ENCODE peak calls at places on chromosomes 12 and 14, in seven cellular contexts. One of them, this sample, is unnamed. For H3K27me3, the result is how much of the 10 kb centered on the place peaks cover.

GRCh38 chr14:30914812-30915211 is 40.5 kb downstream of the COCH start:
- DNase-seq in GM12878: no peak
- DNase-seq in transverse colon: no peak
- DNase-seq in stomach: no peak
- DNase-seq in spleen: no peak
- DNase-seq in Peyer's patch: no peak
- DNase-seq in HCT116: no peak
- DNase-seq in this sample: no peak

GRCh38 chr14:77122555-77123125 is 19.0 kb downstream of the ZDHHC22 start:
- DNase-seq in GM12878: no peak
- DNase-seq in transverse colon: no peak
- DNase-seq in stomach: no peak
- DNase-seq in spleen: no peak
- DNase-seq in Peyer's patch: peak
- DNase-seq in HCT116: no peak
- DNase-seq in this sample: no peak

GRCh38 chr12:110037315-110037714 is 11.0 kb downstream of the C12orf76 start:
- DNase-seq in GM12878: no peak
- DNase-seq in transverse colon: no peak
- DNase-seq in stomach: no peak
- DNase-seq in spleen: no peak
- DNase-seq in Peyer's patch: no peak
- DNase-seq in HCT116: no peak
- DNase-seq in this sample: no peak

GRCh38 chr12:15163577-15163976 is 57.6 kb downstream of the RERG start:
- DNase-seq in GM12878: no peak
- DNase-seq in transverse colon: no peak
- DNase-seq in stomach: no peak
- DNase-seq in spleen: no peak
- DNase-seq in Peyer's patch: no peak
- DNase-seq in HCT116: no peak
- DNase-seq in this sample: no peak

GRCh38 chr12:47889040-47889439 is 15.8 kb downstream of the VDR start:
- DNase-seq in GM12878: no peak
- DNase-seq in transverse colon: no peak
- DNase-seq in stomach: no peak
- DNase-seq in spleen: no peak
- DNase-seq in Peyer's patch: peak
- DNase-seq in HCT116: no peak
- DNase-seq in this sample: no peak

GRCh38 chr14:58697927-58698641 is 60.3 kb downstream of the DACT1 start:
- DNase-seq in GM12878: no peak
- DNase-seq in transverse colon: no peak
- DNase-seq in stomach: no peak
- DNase-seq in spleen: no peak
- DNase-seq in Peyer's patch: no peak
- DNase-seq in HCT116: no peak
- DNase-seq in this sample: no peak

GRCh38 chr14:91968280-91968679 is 20.8 kb upstream of the FBLN5 start:
- DNase-seq in GM12878: no peak
- DNase-seq in transverse colon: no peak
- DNase-seq in stomach: no peak
- DNase-seq in spleen: no peak
- DNase-seq in Peyer's patch: no peak
- DNase-seq in HCT116: no peak
- DNase-seq in this sample: no peak

GRCh38 chr12:56338643-56339422 is at the start of gene IL23A:
- DNase-seq in GM12878: peak
- DNase-seq in transverse colon: peak
- DNase-seq in stomach: no peak
- DNase-seq in spleen: peak
- DNase-seq in Peyer's patch: peak
- DNase-seq in HCT116: no peak
- DNase-seq in this sample: no peak

GRCh38 chr12:2640709-2641108 is 154.1 kb upstream of the FKBP4 start:
- DNase-seq in GM12878: no peak
- DNase-seq in transverse colon: peak
- DNase-seq in stomach: peak
- DNase-seq in spleen: peak
- DNase-seq in Peyer's patch: peak
- DNase-seq in HCT116: peak
- DNase-seq in this sample: peak

GRCh38 chr12:1252758-1253157 is 261.7 kb downstream of the ERC1 start:
- DNase-seq in GM12878: no peak
- DNase-seq in transverse colon: no peak
- DNase-seq in stomach: no peak
- DNase-seq in spleen: no peak
- DNase-seq in Peyer's patch: no peak
- DNase-seq in HCT116: no peak
- DNase-seq in this sample: no peak

GRCh38 chr12:130713581-130713991 is 2.5 kb downstream of the RIMBP2 start:
- DNase-seq in GM12878: no peak
- DNase-seq in transverse colon: no peak
- DNase-seq in stomach: no peak
- DNase-seq in spleen: peak
- DNase-seq in Peyer's patch: peak
- DNase-seq in HCT116: no peak
- DNase-seq in this sample: peak

GRCh38 chr12:60263146-60263545 is 667.3 kb downstream of the SLC16A7 start:
- DNase-seq in GM12878: no peak
- DNase-seq in transverse colon: no peak
- DNase-seq in stomach: no peak
- DNase-seq in spleen: no peak
- DNase-seq in Peyer's patch: no peak
- DNase-seq in HCT116: no peak
- DNase-seq in this sample: no peak

GRCh38 chr12:130301577-130301976 is 36.1 kb upstream of the PIWIL1 start:
- DNase-seq in GM12878: no peak
- DNase-seq in transverse colon: no peak
- DNase-seq in stomach: no peak
- DNase-seq in spleen: no peak
- DNase-seq in Peyer's patch: no peak
- DNase-seq in HCT116: no peak
- DNase-seq in this sample: no peak

GRCh38 chr12:52836042-52836466 is 1.9 kb upstream of the KRT79 start:
- DNase-seq in GM12878: no peak
- DNase-seq in transverse colon: no peak
- DNase-seq in stomach: no peak
- DNase-seq in spleen: peak
- DNase-seq in Peyer's patch: no peak
- DNase-seq in HCT116: no peak
- DNase-seq in this sample: no peak

GRCh38 chr12:19129486-19130223 is at the start of gene PLEKHA5:
- DNase-seq in GM12878: no peak
- DNase-seq in transverse colon: peak
- DNase-seq in stomach: peak
- DNase-seq in spleen: peak
- DNase-seq in Peyer's patch: peak
- DNase-seq in HCT116: peak
- DNase-seq in this sample: peak

GRCh38 chr12:130636370-130636769 is 79.7 kb downstream of the RIMBP2 start:
- DNase-seq in GM12878: no peak
- DNase-seq in transverse colon: no peak
- DNase-seq in stomach: no peak
- DNase-seq in spleen: no peak
- DNase-seq in Peyer's patch: no peak
- DNase-seq in HCT116: no peak
- DNase-seq in this sample: no peak

GRCh38 chr14:68140111-68140741 is 320.6 kb downstream of the RAD51B start:
- DNase-seq in GM12878: no peak
- DNase-seq in transverse colon: peak
- DNase-seq in stomach: peak
- DNase-seq in spleen: no peak
- DNase-seq in Peyer's patch: peak
- DNase-seq in HCT116: peak
- DNase-seq in this sample: peak

DNA sequence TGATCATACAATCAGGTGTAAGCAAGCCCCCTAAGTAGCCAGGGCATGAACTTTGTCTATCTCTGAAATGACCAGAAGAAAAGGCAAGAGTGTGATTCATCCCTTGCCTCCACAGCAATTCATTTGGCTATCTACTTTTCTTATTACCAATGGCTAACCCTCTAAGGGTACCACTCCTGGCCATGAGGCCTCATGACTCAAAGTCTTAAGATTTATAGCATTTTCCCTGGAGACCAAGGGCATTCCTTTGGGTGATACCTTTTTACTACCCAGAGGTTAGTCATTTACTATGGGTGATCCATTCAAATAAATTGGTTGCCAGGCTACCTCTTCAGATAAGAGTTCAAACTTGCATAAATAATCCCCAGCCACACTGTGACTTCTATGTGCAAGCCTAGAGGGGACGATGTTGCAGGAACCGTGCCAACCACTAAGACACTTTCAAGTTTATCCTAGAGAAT is 1.5 kb upstream of the LGALS3 start:
- DNase-seq in GM12878: no peak
- DNase-seq in transverse colon: peak
- DNase-seq in stomach: no peak
- DNase-seq in spleen: no peak
- DNase-seq in Peyer's patch: peak
- DNase-seq in HCT116: no peak
- DNase-seq in this sample: no peak
- H3K27me3 ChIP-seq in GM12878: under half
- H3K27me3 ChIP-seq in transverse colon: under half
- H3K27me3 ChIP-seq in stomach: under half
- H3K27me3 ChIP-seq in spleen: under half
- H3K27me3 ChIP-seq in Peyer's patch: under half
- H3K27me3 ChIP-seq in HCT116: under half
- H3K27me3 ChIP-seq in this sample: under half

GRCh38 chr14:22919601-22919921 is 612 bp upstream of the RBM23 start:
- DNase-seq in GM12878: no peak
- DNase-seq in transverse colon: no peak
- DNase-seq in stomach: no peak
- DNase-seq in spleen: no peak
- DNase-seq in Peyer's patch: no peak
- DNase-seq in HCT116: no peak
- DNase-seq in this sample: no peak

GRCh38 chr14:22918519-22918808 is 485 bp downstream of the RBM23 start:
- DNase-seq in GM12878: peak
- DNase-seq in transverse colon: no peak
- DNase-seq in stomach: no peak
- DNase-seq in spleen: no peak
- DNase-seq in Peyer's patch: peak
- DNase-seq in HCT116: no peak
- DNase-seq in this sample: no peak

GRCh38 chr14:22915886-22916521 is 2.9 kb downstream of the RBM23 start:
- DNase-seq in GM12878: no peak
- DNase-seq in transverse colon: no peak
- DNase-seq in stomach: peak
- DNase-seq in spleen: no peak
- DNase-seq in Peyer's patch: no peak
- DNase-seq in HCT116: no peak
- DNase-seq in this sample: no peak

GRCh38 chr14:22920697-22921096 is 1.7 kb upstream of the RBM23 start:
- DNase-seq in GM12878: no peak
- DNase-seq in transverse colon: no peak
- DNase-seq in stomach: no peak
- DNase-seq in spleen: no peak
- DNase-seq in Peyer's patch: no peak
- DNase-seq in HCT116: no peak
- DNase-seq in this sample: no peak

GRCh38 chr14:22918809-22919600 is at the start of gene RBM23:
- DNase-seq in GM12878: peak
- DNase-seq in transverse colon: peak
- DNase-seq in stomach: peak
- DNase-seq in spleen: peak
- DNase-seq in Peyer's patch: peak
- DNase-seq in HCT116: peak
- DNase-seq in this sample: peak
- TF ChIP-seq POLR2A in GM12878: peak
- TF ChIP-seq POLR2A in transverse colon: peak
- TF ChIP-seq POLR2A in stomach: no peak
- TF ChIP-seq POLR2A in spleen: peak
- TF ChIP-seq POLR2A in Peyer's patch: peak
- TF ChIP-seq POLR2A in HCT116: peak
- TF ChIP-seq POLR2A in this sample: peak

GRCh38 chr12:6860116-6860515 is 7.2 kb upstream of the TPI1 start:
- DNase-seq in GM12878: no peak
- DNase-seq in transverse colon: no peak
- DNase-seq in stomach: no peak
- DNase-seq in spleen: no peak
- DNase-seq in Peyer's patch: no peak
- DNase-seq in HCT116: no peak
- DNase-seq in this sample: no peak
- H3K27me3 ChIP-seq in GM12878: under half
- H3K27me3 ChIP-seq in transverse colon: under half
- H3K27me3 ChIP-seq in stomach: under half
- H3K27me3 ChIP-seq in spleen: under half
- H3K27me3 ChIP-seq in Peyer's patch: under half
- H3K27me3 ChIP-seq in HCT116: under half
- H3K27me3 ChIP-seq in this sample: under half

GRCh38 chr12:120588371-120588770 is 7.2 kb upstream of the POP5 start:
- DNase-seq in GM12878: no peak
- DNase-seq in transverse colon: no peak
- DNase-seq in stomach: no peak
- DNase-seq in spleen: no peak
- DNase-seq in Peyer's patch: no peak
- DNase-seq in HCT116: no peak
- DNase-seq in this sample: no peak

GRCh38 chr12:120586860-120587259 is 5.7 kb upstream of the POP5 start:
- DNase-seq in GM12878: no peak
- DNase-seq in transverse colon: no peak
- DNase-seq in stomach: no peak
- DNase-seq in spleen: no peak
- DNase-seq in Peyer's patch: no peak
- DNase-seq in HCT116: no peak
- DNase-seq in this sample: no peak

GRCh38 chr12:120588948-120589930 is 8.0 kb upstream of the POP5 start:
- DNase-seq in GM12878: no peak
- DNase-seq in transverse colon: peak
- DNase-seq in stomach: no peak
- DNase-seq in spleen: no peak
- DNase-seq in Peyer's patch: no peak
- DNase-seq in HCT116: no peak
- DNase-seq in this sample: peak

GRCh38 chr12:120592121-120593049 is 11.2 kb upstream of the POP5 start:
- DNase-seq in GM12878: no peak
- DNase-seq in transverse colon: no peak
- DNase-seq in stomach: no peak
- DNase-seq in spleen: no peak
- DNase-seq in Peyer's patch: no peak
- DNase-seq in HCT116: no peak
- DNase-seq in this sample: no peak

DNA sequence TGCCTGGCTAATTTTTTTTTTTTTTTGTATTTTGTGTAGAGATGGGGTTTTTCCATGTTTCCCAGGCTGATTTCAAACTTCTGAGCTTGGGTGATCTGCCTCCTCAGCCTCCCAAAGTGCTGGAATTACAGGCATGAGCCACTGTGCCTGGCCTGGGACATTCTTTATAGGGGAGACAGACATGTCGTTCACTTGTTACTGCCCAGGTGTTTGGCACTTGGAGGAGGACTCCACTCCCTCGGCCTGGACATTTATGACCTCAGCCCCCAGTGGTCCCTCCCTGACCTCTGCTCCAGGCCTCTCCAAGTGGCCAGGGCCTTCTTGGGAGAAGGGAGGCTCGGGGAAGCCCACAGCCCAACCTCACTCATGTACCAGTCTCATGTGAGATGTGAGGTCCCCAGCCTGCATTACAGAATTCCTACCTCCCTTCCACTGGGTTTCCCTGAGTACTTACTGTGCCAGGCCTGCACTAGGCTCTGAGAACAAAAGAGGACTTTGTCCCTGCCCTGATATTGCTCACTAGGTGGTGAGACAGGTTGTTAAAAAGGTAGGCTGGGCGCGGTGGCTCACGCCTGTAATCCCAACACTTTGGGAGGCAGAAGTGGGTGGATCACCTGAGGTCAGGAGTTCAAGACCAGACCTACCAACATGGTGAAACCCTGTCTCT is 9.7 kb upstream of the POP5 start:
- DNase-seq in GM12878: no peak
- DNase-seq in transverse colon: peak
- DNase-seq in stomach: peak
- DNase-seq in spleen: no peak
- DNase-seq in Peyer's patch: peak
- DNase-seq in HCT116: peak
- DNase-seq in this sample: no peak
- TF ChIP-seq POLR2A in GM12878: no peak
- TF ChIP-seq POLR2A in transverse colon: peak
- TF ChIP-seq POLR2A in stomach: no peak
- TF ChIP-seq POLR2A in spleen: no peak
- TF ChIP-seq POLR2A in Peyer's patch: no peak
- TF ChIP-seq POLR2A in HCT116: no peak
- TF ChIP-seq POLR2A in this sample: no peak